ENCODE peak calls at places on chromosomes 16 and 17, in nine cellular contexts. T is HCT116, Y is colonic mucosa, A is choroid plexus epithelial cell, G is cardiac muscle cell, D is glutamatergic neuron, V is WTC11, B is PC-9, U is left ventricle myocardium inferior. H is an unnamed sample.
A peak's percentile ranks its signal among the peaks of the same experiment; 100 is the strongest.

GRCh38 chr17:8857919-8858318 is 9.6 kb downstream of the PIK3R6 start:
- DNase-seq in G (peak; percentile 76), V (no peak), D (no peak), T (no peak), B (no peak), Y (no peak), U (peak; percentile 41), A (peak; percentile 78), H (no peak)

GRCh38 chr16:1533443-1533951 is at the start of gene TMEM204:
- DNase-seq in B (no peak), U (peak; percentile 86), Y (peak; percentile 41), G (peak; percentile 85), T (no peak), A (peak; percentile 67), V (no peak), D (no peak), H (no peak)

GRCh38 chr17:56929362-56929969 is 15.6 kb upstream of the TRIM25 start:
- DNase-seq in U (no peak), D (no peak), A (no peak), T (peak; percentile 39), G (no peak), Y (no peak), B (no peak), V (no peak), H (no peak)

GRCh38 chr16:49469323-49469670 is 95.7 kb downstream of the C16orf78 start:
- DNase-seq in U (no peak), G (no peak), V (no peak), T (no peak), D (peak; percentile 4), B (no peak), A (no peak), Y (peak; percentile 6), H (no peak)

GRCh38 chr17:9644910-9645751 is at the start of gene USP43:
- DNase-seq in T (peak; percentile 32), U (no peak), G (peak; percentile 23), A (peak; percentile 41), B (peak; percentile 59), V (peak; percentile 74), D (peak; percentile 41), Y (peak; percentile 81), H (no peak)

GRCh38 chr16:84832488-84833141 is 12.8 kb downstream of the CRISPLD2 start:
- DNase-seq in U (peak; percentile 90), D (no peak), V (no peak), G (peak; percentile 99), A (peak; percentile 100), Y (peak; percentile 59), B (no peak), T (no peak), H (peak; percentile 63)

GRCh38 chr17:48908853-48909394 is 717 bp downstream of the UBE2Z start:
- DNase-seq in U (peak; percentile 80), B (peak; percentile 73), T (peak; percentile 83), A (peak; percentile 91), D (peak; percentile 92), V (peak; percentile 98), G (peak; percentile 93), Y (peak; percentile 88), H (peak; percentile 95)

GRCh38 chr17:50684612-50685333 is 22.9 kb downstream of the ANKRD40 start:
- DNase-seq in V (peak; percentile 33), B (peak; percentile 67), T (no peak), Y (peak; percentile 91), U (no peak), G (no peak), D (no peak), A (no peak), H (no peak)

GRCh38 chr16:1550696-1551095 is 17.2 kb downstream of the TMEM204 start:
- DNase-seq in D (no peak), A (no peak), V (no peak), U (no peak), Y (no peak), T (no peak), G (no peak), B (no peak), H (peak; percentile 79)

GRCh38 chr17:39800540-39800939 is 62.8 kb downstream of the GRB7 start:
- DNase-seq in V (no peak), Y (no peak), A (no peak), D (no peak), U (no peak), G (no peak), T (no peak), B (no peak), H (no peak)

GRCh38 chr16:63447121-63447520 is 1410.9 kb upstream of the CDH8 start:
- DNase-seq in V (no peak), B (no peak), A (no peak), Y (no peak), T (no peak), D (no peak), G (no peak), U (no peak), H (no peak)

GRCh38 chr16:73059779-73060178 is 11.9 kb upstream of the ZFHX3 start:
- DNase-seq in A (no peak), B (no peak), V (no peak), G (no peak), Y (no peak), D (no peak), U (no peak), T (no peak), H (no peak)

GRCh38 chr17:57463103-57463885 is 207.0 kb downstream of the MSI2 start:
- DNase-seq in T (no peak), D (no peak), G (peak; percentile 82), A (peak; percentile 80), V (no peak), Y (no peak), U (no peak), B (peak; percentile 40), H (no peak)

GRCh38 chr16:29012913-29013641 is 28.2 kb downstream of the LAT start:
- DNase-seq in Y (no peak), A (peak; percentile 15), D (no peak), B (peak; percentile 17), T (no peak), U (no peak), G (no peak), V (no peak), H (no peak)

GRCh38 chr17:18992454-18993130 is 12.0 kb downstream of the FAM83G start:
- DNase-seq in V (no peak), U (no peak), A (no peak), D (no peak), T (no peak), Y (no peak), B (no peak), G (no peak), H (no peak)

GRCh38 chr17:59155439-59156177 is at the start of gene PRR11:
- DNase-seq in V (peak; percentile 91), T (peak; percentile 100), U (peak; percentile 91), A (peak; percentile 100), Y (peak; percentile 97), B (peak; percentile 100), G (no peak), D (peak; percentile 87), H (peak; percentile 96)
- TF ChIP-seq CTCF in V (no peak), T (no peak), U (no peak), A (no peak), Y (no peak), B (no peak), G (no peak), D (no peak), H (no peak)

GRCh38 chr16:65062736-65063583 is 58.9 kb downstream of the CDH11 start:
- DNase-seq in Y (no peak), D (no peak), G (no peak), T (no peak), U (no peak), A (no peak), B (no peak), V (no peak), H (no peak)
- TF ChIP-seq CTCF in Y (no peak), D (no peak), G (no peak), T (no peak), U (no peak), A (no peak), B (no peak), V (no peak), H (no peak)

DNA sequence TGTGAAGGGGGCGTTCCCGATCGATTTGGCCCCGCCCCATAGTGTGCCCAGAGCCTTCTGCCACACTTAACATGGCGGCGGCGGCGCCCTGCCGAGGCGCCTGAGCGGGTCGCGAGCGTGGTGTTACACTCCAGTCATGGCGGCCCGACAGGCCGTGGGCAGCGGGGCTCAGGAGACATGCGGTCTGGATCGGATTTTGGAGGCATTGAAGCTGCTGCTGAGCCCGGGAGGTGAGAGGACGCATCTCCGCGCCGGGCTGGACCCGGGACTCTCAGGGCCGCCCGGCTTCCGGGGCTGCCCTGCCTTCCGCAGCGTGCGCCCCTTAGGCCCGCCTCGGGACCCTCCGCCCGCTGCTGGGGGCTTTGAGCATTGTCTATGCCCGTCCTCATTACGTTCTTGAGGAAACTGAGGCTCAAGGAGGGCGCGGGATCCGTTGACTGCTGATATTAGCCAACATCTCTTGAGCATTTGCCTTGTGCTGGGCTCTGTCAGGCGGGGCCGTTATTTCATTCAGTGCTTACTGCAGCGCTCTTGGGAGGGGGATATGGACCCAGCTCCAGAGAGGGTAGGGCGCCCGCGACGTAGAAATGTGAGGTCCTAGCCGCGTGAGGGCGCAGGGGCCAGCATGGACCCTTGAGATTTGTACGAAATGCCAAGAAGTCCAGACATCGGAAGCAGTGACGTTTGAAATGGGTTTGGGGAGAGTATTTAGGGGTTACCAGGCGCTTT is at the start of gene TANGO6:
- DNase-seq in V (peak; percentile 86), A (peak; percentile 66), D (peak; percentile 87), B (peak; percentile 55), U (peak; percentile 87), T (peak; percentile 47), G (peak; percentile 83), Y (peak; percentile 88), H (peak; percentile 94)
- TF ChIP-seq CTCF in V (no peak), A (peak; percentile 39), D (peak; percentile 26), B (no peak), U (peak; percentile 21), T (peak; percentile 39), G (peak; percentile 36), Y (no peak), H (peak; percentile 72)

DNA sequence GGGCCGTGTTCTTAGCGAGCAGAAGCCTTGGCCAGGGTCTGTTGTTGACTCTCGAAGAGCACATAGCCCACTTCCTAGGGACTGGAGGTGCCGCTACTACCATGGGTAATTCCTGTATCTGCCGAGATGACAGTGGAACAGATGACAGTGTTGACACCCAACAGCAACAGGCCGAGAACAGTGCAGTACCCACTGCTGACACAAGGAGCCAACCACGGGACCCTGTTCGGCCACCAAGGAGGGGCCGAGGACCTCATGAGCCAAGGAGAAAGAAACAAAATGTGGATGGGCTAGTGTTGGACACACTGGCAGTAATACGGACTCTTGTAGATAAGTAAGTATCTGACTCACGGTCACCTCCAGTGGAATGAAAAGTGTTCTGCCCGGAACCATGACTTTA is 18.5 kb downstream of the RSPRY1 start:
- DNase-seq in B (no peak), D (no peak), Y (no peak), G (no peak), V (peak; percentile 30), A (no peak), T (no peak), U (no peak), H (no peak)
- TF ChIP-seq CTCF in B (no peak), D (peak; percentile 38), Y (no peak), G (no peak), V (peak; percentile 22), A (no peak), T (peak; percentile 39), U (no peak), H (peak; percentile 22)

H was measured in chondrocyte.